ENCODE peak calls at places on chromosomes 7 and 10, in four cellular contexts. X is HepG2, I is K562, P is HCT116. R is an unnamed sample.

GRCh38 chr10:31759124-31759798 is 169.4 kb downstream of the ARHGAP12 start:
- DNase-seq in X (peak), I (peak), P (peak), R (no peak)

GRCh38 chr10:91559750-91560149 is 73.1 kb downstream of the PPP1R3C start:
- DNase-seq in X (peak), I (no peak), P (no peak), R (no peak)

GRCh38 chr10:90417056-90417455 is 440.8 kb downstream of the HTR7 start:
- DNase-seq in X (peak), I (no peak), P (no peak), R (no peak)

GRCh38 chr10:47047127-47047504 is 135.9 kb downstream of the PTPN20 start:
- DNase-seq in X (no peak), I (no peak), P (no peak), R (no peak)

GRCh38 chr10:124994573-124995473 is 52.9 kb downstream of the ZRANB1 start:
- DNase-seq in X (no peak), I (no peak), P (no peak), R (no peak)

GRCh38 chr10:86481761-86482160 is 39.8 kb downstream of the WAPL start:
- DNase-seq in X (no peak), I (no peak), P (no peak), R (no peak)

GRCh38 chr7:139711991-139712753 is 65.6 kb downstream of the HIPK2 start:
- DNase-seq in X (no peak), I (no peak), P (no peak), R (no peak)

GRCh38 chr7:100632951-100633717 is 8.2 kb downstream of the TFR2 start:
- DNase-seq in X (no peak), I (no peak), P (no peak), R (no peak)

GRCh38 chr10:21524526-21525366 is 736 bp downstream of the SKIDA1 start:
- DNase-seq in X (peak), I (no peak), P (no peak), R (no peak)

GRCh38 chr7:100003711-100004661 is 11.4 kb upstream of the ZKSCAN1 start:
- DNase-seq in X (peak), I (no peak), P (no peak), R (no peak)

GRCh38 chr10:103679096-103679790 is 176.1 kb downstream of the SH3PXD2A start:
- DNase-seq in X (no peak), I (no peak), P (no peak), R (no peak)

GRCh38 chr7:148020679-148021078 is 569.9 kb upstream of the C7orf33 start:
- DNase-seq in X (no peak), I (no peak), P (no peak), R (no peak)

GRCh38 chr7:93938293-93938692 is 16.8 kb downstream of the GNG11 start:
- DNase-seq in X (no peak), I (no peak), P (no peak), R (no peak)

GRCh38 chr10:239109-239508 is 103.9 kb downstream of the ZMYND11 start:
- DNase-seq in X (no peak), I (no peak), P (no peak), R (peak)

GRCh38 chr10:52083422-52083821 is 230.7 kb upstream of the DKK1 start:
- DNase-seq in X (no peak), I (no peak), P (no peak), R (no peak)

GRCh38 chr7:29194594-29195417 is at the start of gene CHN2:
- DNase-seq in X (peak), I (no peak), P (no peak), R (no peak)

GRCh38 chr7:66905689-66906088 is 15.3 kb upstream of the TMEM248 start:
- DNase-seq in X (no peak), I (no peak), P (no peak), R (no peak)

GRCh38 chr10:109205929-109206585 is 717.3 kb downstream of the XPNPEP1 start:
- DNase-seq in X (no peak), I (no peak), P (no peak), R (peak)

GRCh38 chr7:83005410-83005809 is 157.3 kb downstream of the PCLO start:
- DNase-seq in X (no peak), I (no peak), P (peak), R (no peak)

GRCh38 chr10:84525120-84525806 is 196.9 kb downstream of the CCSER2 start:
- DNase-seq in X (peak), I (peak), P (no peak), R (no peak)

GRCh38 chr7:30240401-30240800 is 44.0 kb upstream of the ZNRF2 start:
- DNase-seq in X (no peak), I (no peak), P (no peak), R (no peak)

GRCh38 chr10:81875680-81876252 is 772 bp downstream of the NRG3 start:
- DNase-seq in X (no peak), I (no peak), P (no peak), R (no peak)

GRCh38 chr10:90966146-90966545 is 45.3 kb upstream of the ANKRD1 start:
- DNase-seq in X (no peak), I (no peak), P (no peak), R (no peak)

GRCh38 chr7:12518920-12519681 is 51.4 kb upstream of the SCIN start:
- DNase-seq in X (peak), I (peak), P (no peak), R (no peak)

GRCh38 chr7:5681979-5682546 is 99.4 kb downstream of the RNF216 start:
- DNase-seq in X (no peak), I (no peak), P (no peak), R (no peak)

GRCh38 chr10:130018253-130018652 is 54.2 kb upstream of the EBF3 start:
- DNase-seq in X (no peak), I (no peak), P (no peak), R (no peak)

GRCh38 chr7:155066417-155066950 is 3.6 kb upstream of the HTR5A start:
- DNase-seq in X (no peak), I (no peak), P (no peak), R (peak)

GRCh38 chr10:22611425-22612111 is 102.8 kb downstream of the PIP4K2A start:
- DNase-seq in X (no peak), I (no peak), P (no peak), R (no peak)

GRCh38 chr10:83612746-83613145 is 526.6 kb upstream of the GHITM start:
- DNase-seq in X (no peak), I (no peak), P (no peak), R (no peak)

GRCh38 chr7:154304740-154305679 is 252.8 kb downstream of the DPP6 start:
- DNase-seq in X (no peak), I (no peak), P (no peak), R (no peak)

GRCh38 chr10:21417172-21417712 is 108.2 kb downstream of the SKIDA1 start:
- DNase-seq in X (no peak), I (no peak), P (no peak), R (no peak)

GRCh38 chr10:70034252-70034651 is 18.4 kb upstream of the MACROH2A2 start:
- DNase-seq in X (no peak), I (no peak), P (no peak), R (no peak)

GRCh38 chr7:132666786-132667185 is 90.5 kb upstream of the PLXNA4 start:
- DNase-seq in X (no peak), I (no peak), P (no peak), R (no peak)

GRCh38 chr7:7970620-7971307 is 2.2 kb downstream of the GLCCI1 start:
- DNase-seq in X (no peak), I (no peak), P (no peak), R (no peak)

DNA sequence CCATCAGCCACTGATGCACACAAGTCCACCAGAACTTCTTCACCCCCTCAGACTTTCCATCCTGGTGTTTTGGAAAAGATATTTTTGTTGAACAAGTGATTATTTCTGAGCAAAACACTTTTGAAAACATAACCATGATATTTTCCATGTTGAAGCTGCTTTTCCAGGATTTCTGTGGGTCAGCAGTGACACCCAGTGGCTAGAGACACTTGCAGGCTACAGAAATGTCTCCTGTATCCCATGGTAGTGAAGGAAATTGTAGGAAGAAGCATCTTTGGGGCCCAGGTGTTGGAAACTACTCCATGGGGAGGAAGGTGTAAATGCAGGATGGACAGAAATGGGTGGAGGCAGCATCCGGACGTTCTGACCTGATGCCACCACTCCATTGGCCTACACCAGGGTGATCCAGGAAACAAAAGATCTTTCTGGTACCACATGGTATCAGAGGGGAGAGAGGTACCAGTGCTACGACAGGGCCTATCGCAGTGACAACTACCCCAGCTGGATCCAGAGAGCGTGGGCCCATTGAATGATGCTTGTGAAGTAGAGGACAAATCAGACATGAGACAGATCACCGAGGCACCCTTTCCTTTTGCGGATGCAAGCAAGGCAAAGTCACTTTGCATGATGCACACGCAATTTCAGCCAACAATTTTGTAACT is 111.7 kb upstream of the COBL start:
- DNase-seq in X (no peak), I (no peak), P (peak), R (no peak)
- TF ChIP-seq TCF7L2 in X (no peak), I (no peak), P (no peak), R (no peak)

GRCh38 chr7:97006951-97007861 is 1.9 kb downstream of the DLX6 start:
- DNase-seq in X (no peak), I (no peak), P (no peak), R (no peak)
- TF ChIP-seq REST in X (no peak), I (no peak), P (no peak), R (no peak)

GRCh38 chr7:126948664-126949063 is 304.1 kb downstream of the GRM8 start:
- DNase-seq in X (no peak), I (no peak), P (no peak), R (no peak)
- H3K27ac ChIP-seq in X (no peak), I (no peak), P (no peak), R (no peak)

DNA sequence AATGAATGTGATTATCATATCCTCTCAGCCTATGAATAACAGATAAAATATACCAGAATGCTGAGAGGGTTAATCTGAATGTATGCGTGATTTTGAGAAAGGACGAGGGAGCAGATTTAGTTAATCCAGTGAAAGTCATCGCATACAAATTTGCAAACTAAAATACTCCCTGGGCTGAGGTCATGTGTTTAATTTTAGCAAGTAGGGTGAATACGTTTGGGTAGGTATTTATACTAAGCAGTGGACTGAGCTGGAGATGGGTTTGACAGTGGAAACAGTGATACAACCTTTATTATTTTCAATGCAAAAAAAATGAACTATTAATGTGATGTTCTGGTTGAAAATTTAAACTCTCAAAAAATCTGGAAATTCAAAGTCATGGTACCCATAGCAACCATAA is 9.6 kb upstream of the ARID5B start:
- DNase-seq in X (no peak), I (no peak), P (no peak), R (no peak)
- TF ChIP-seq TCF7L2 in X (no peak), I (no peak), P (no peak), R (no peak)

DNA sequence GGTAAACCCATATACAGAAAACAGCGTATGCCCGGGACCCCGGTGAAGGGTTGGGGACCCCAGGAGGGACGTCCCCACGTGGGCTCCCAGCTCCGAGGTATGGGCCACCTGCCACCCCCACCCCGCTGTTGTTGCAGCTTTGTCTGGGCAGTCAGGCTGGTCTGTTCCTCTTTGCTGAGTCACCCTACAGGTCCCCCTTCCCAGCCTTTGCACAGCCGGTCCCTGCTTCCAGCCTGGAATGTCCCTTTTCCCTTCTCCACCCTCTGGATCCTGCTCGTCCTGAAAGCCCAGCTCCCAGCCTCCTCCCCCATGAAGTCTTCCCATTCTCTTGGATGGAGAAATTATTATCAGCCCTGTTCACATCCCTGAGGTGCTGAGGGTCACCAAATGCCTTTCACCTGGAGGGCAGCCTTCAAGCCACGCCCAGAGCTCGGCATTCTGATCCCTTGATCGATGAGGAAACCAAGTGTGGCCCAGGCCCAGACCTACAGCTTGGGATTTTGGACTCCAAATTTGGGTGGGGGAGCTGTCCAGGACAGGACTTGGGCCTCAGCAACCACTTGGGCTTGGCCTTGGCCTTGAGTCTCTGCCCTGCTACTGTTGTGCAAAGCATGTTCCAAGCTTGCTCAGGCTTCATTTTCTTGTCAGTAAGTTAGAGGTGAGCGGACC is 2.6 kb downstream of the CLDN4 start:
- DNase-seq in X (peak), I (peak), P (no peak), R (no peak)
- TF ChIP-seq REST in X (no peak), I (no peak), P (no peak), R (no peak)

GRCh38 chr7:47979145-47979831 is at the start of gene HUS1:
- DNase-seq in X (peak), I (peak), P (peak), R (peak)

GRCh38 chr7:47982610-47983009 is 3.2 kb upstream of the HUS1 start:
- DNase-seq in X (no peak), I (no peak), P (no peak), R (no peak)

GRCh38 chr7:47978790-47979144 is 648 bp downstream of the HUS1 start:
- DNase-seq in X (no peak), I (no peak), P (no peak), R (no peak)

GRCh38 chr7:47979832-47980181 is 392 bp upstream of the HUS1 start:
- DNase-seq in X (no peak), I (no peak), P (no peak), R (no peak)
- H3K27ac ChIP-seq in X (no peak), I (peak), P (no peak), R (peak)

GRCh38 chr7:16743207-16743606 is 10.3 kb upstream of the TSPAN13 start:
- DNase-seq in X (no peak), I (no peak), P (no peak), R (no peak)

GRCh38 chr7:16747095-16747494 is 6.5 kb upstream of the TSPAN13 start:
- DNase-seq in X (no peak), I (no peak), P (no peak), R (no peak)

GRCh38 chr7:16744518-16745250 is 8.9 kb upstream of the TSPAN13 start:
- DNase-seq in X (no peak), I (no peak), P (no peak), R (no peak)

GRCh38 chr7:16742547-16742946 is 11.0 kb upstream of the TSPAN13 start:
- DNase-seq in X (no peak), I (no peak), P (no peak), R (no peak)

GRCh38 chr7:16745645-16746044 is 7.9 kb upstream of the TSPAN13 start:
- DNase-seq in X (no peak), I (no peak), P (no peak), R (no peak)
- TF ChIP-seq TCF7L2 in X (no peak), I (no peak), P (no peak), R (no peak)

R was measured in Panc1.